ENCODE peak calls at places on chromosome 19, in six cellular contexts. A is K562, F is stomach, E is sigmoid colon, G is breast epithelium, U is prostate gland. P is an unnamed sample.

GRCh38 chr19:37933965-37934364 is 27.0 kb downstream of the SIPA1L3 start:
- DNase-seq in A (no peak), F (peak; percentile 34), E (no peak), G (no peak), U (no peak), P (no peak)

GRCh38 chr19:46571495-46571894 is 29.6 kb upstream of the CALM3 start:
- DNase-seq in A (peak; percentile 60), F (no peak), E (no peak), G (no peak), U (no peak), P (peak; percentile 53)

GRCh38 chr19:41547569-41547968 is 28.4 kb upstream of the CEACAM21 start:
- DNase-seq in A (no peak), F (no peak), E (no peak), G (no peak), U (no peak), P (no peak)

GRCh38 chr19:14517840-14518505 is at the start of gene DNAJB1:
- DNase-seq in A (peak; percentile 87), F (peak; percentile 83), E (peak; percentile 92), G (peak; percentile 73), U (peak; percentile 83), P (no peak)

GRCh38 chr19:3045885-3046603 is 16.3 kb downstream of the TLE5 start:
- DNase-seq in A (no peak), F (no peak), E (no peak), G (no peak), U (no peak), P (no peak)

GRCh38 chr19:39873385-39873784 is 27.2 kb upstream of the FBL start:
- DNase-seq in A (no peak), F (no peak), E (no peak), G (no peak), U (no peak), P (no peak)

GRCh38 chr19:2561895-2562294 is 86.0 kb downstream of the GADD45B start:
- DNase-seq in A (no peak), F (no peak), E (no peak), G (no peak), U (no peak), P (no peak)

GRCh38 chr19:15283141-15283885 is 49.0 kb downstream of the BRD4 start:
- DNase-seq in A (no peak), F (no peak), E (peak; percentile 77), G (no peak), U (no peak), P (no peak)

GRCh38 chr19:34990578-34991192 is 9.4 kb upstream of the GRAMD1A start:
- DNase-seq in A (no peak), F (no peak), E (no peak), G (no peak), U (no peak), P (no peak)

GRCh38 chr19:55579766-55580621 is 654 bp downstream of the ZNF579 start:
- DNase-seq in A (peak; percentile 43), F (no peak), E (no peak), G (no peak), U (no peak), P (no peak)

GRCh38 chr19:46787331-46788100 is 878 bp downstream of the SLC1A5 start:
- DNase-seq in A (peak; percentile 51), F (peak; percentile 55), E (peak; percentile 87), G (no peak), U (no peak), P (peak; percentile 93)

GRCh38 chr19:14433454-14434156 is 499 bp downstream of the PKN1 start:
- DNase-seq in A (no peak), F (peak; percentile 62), E (no peak), G (no peak), U (peak; percentile 35), P (no peak)

GRCh38 chr19:45954132-45954531 is 19.5 kb downstream of the NOVA2 start:
- DNase-seq in A (no peak), F (no peak), E (no peak), G (no peak), U (no peak), P (no peak)

GRCh38 chr19:33641261-33641660 is 19.5 kb downstream of the CHST8 start:
- DNase-seq in A (no peak), F (no peak), E (no peak), G (no peak), U (no peak), P (no peak)

GRCh38 chr19:4322942-4323665 is 15.5 kb downstream of the STAP2 start:
- DNase-seq in A (no peak), F (peak; percentile 86), E (no peak), G (no peak), U (no peak), P (no peak)
- TF ChIP-seq POLR2AphosphoS5 in A (no peak), F (no peak), E (no peak), G (no peak), U (no peak), P (no peak)

GRCh38 chr19:869245-870177 is 10.0 kb downstream of the CFD start:
- DNase-seq in A (no peak), F (no peak), E (peak; percentile 96), G (no peak), U (no peak), P (peak; percentile 96)
- H3K4me1 ChIP-seq in A (peaks cover 16% of the 10 kb centered on the region), F (peaks cover 37% of the 10 kb centered on the region), E (peaks cover 43% of the 10 kb centered on the region), G (no peaks in the 10 kb centered on the region), U (no peaks in the 10 kb centered on the region), P (peaks cover 16% of the 10 kb centered on the region)

GRCh38 chr19:50794074-50794777 is 4.0 kb downstream of the ACP4 start:
- DNase-seq in A (peak; percentile 84), F (no peak), E (no peak), G (no peak), U (peak; percentile 31), P (no peak)
- TF ChIP-seq POLR2AphosphoS5 in A (no peak), F (no peak), E (no peak), G (no peak), U (no peak), P (no peak)

GRCh38 chr19:54136086-54136863 is 1.3 kb upstream of the CNOT3 start:
- DNase-seq in A (peak; percentile 26), F (no peak), E (no peak), G (no peak), U (no peak), P (no peak)

GRCh38 chr19:54137913-54138776 is 583 bp downstream of the CNOT3 start:
- DNase-seq in A (peak; percentile 36), F (no peak), E (no peak), G (no peak), U (no peak), P (no peak)

GRCh38 chr19:54136864-54137113 is 773 bp upstream of the CNOT3 start:
- DNase-seq in A (no peak), F (no peak), E (no peak), G (no peak), U (no peak), P (no peak)

GRCh38 chr19:54138777-54139256 is 1.3 kb downstream of the CNOT3 start:
- DNase-seq in A (no peak), F (no peak), E (no peak), G (no peak), U (no peak), P (no peak)

DNA sequence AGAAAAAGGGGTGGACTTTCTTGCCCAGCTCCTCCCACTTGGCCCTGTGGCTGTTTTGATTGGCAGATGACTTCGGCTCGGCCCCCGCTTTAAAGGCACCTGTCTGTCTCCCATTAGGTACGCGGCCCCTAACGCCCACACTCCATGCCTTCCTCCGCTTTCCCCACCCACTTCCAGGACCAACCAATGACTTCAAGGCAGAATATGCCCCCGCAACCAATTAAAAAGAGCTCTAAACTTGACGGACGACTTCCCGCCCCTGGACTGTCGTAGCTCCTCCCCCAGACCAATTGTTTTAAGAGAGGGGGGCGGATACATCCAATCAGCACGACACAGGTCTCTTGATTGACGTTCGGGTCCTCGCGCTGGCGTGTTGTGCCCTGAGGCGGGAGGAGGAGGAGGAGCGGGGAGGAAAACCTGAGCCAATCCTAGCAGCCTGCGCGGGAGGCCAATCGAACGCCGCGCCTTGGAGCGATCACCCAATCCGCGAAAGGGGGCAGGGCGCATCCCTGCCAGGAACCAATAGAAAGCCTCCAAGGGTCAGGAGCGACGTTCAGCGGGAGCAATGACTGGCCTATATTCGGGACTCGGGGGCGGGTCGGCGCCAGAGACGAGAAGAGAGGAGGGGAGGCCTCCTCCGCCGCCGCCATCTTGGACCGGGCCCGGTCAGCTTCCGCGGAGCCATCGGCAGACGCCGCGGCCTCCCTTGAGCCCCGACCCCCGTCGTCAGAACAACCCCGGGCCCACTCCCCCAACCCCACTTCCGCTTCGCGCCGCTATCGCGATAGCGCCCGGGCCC is at the start of gene CNOT3:
- DNase-seq in A (peak; percentile 99), F (peak; percentile 99), E (peak; percentile 100), G (peak; percentile 100), U (peak; percentile 99), P (peak; percentile 100)
- H3K4me1 ChIP-seq in A (peaks cover 14% of the 10 kb centered on the region), F (peaks cover 52% of the 10 kb centered on the region), E (peaks cover 45% of the 10 kb centered on the region), G (peaks cover 20% of the 10 kb centered on the region), U (peaks cover 7% of the 10 kb centered on the region), P (peaks cover 56% of the 10 kb centered on the region)

GRCh38 chr19:6956573-6956972 is 64.7 kb downstream of the MBD3L2B start:
- DNase-seq in A (no peak), F (no peak), E (no peak), G (no peak), U (no peak), P (no peak)

GRCh38 chr19:6955082-6955481 is 66.1 kb downstream of the MBD3L2B start:
- DNase-seq in A (no peak), F (no peak), E (no peak), G (no peak), U (no peak), P (no peak)

GRCh38 chr19:6963259-6963852 is 57.9 kb downstream of the MBD3L2B start:
- DNase-seq in A (no peak), F (no peak), E (no peak), G (no peak), U (no peak), P (no peak)

GRCh38 chr19:6963937-6964336 is 57.3 kb downstream of the MBD3L2B start:
- DNase-seq in A (peak; percentile 26), F (no peak), E (no peak), G (no peak), U (no peak), P (no peak)

GRCh38 chr19:6958786-6959185 is 62.4 kb downstream of the MBD3L2B start:
- DNase-seq in A (no peak), F (no peak), E (no peak), G (no peak), U (no peak), P (no peak)
- TF ChIP-seq POLR2AphosphoS5 in A (no peak), F (no peak), E (no peak), G (no peak), U (no peak), P (no peak)

GRCh38 chr19:10134040-10134439 is 14.3 kb upstream of the EIF3G start:
- DNase-seq in A (no peak), F (no peak), E (no peak), G (no peak), U (no peak), P (no peak)

GRCh38 chr19:10137751-10138682 is 18.3 kb upstream of the EIF3G start:
- DNase-seq in A (no peak), F (no peak), E (no peak), G (no peak), U (no peak), P (no peak)

GRCh38 chr19:10136936-10137335 is 17.2 kb upstream of the EIF3G start:
- DNase-seq in A (no peak), F (no peak), E (no peak), G (no peak), U (no peak), P (no peak)

GRCh38 chr19:10135551-10136334 is 16.0 kb upstream of the EIF3G start:
- DNase-seq in A (no peak), F (no peak), E (no peak), G (no peak), U (no peak), P (no peak)

GRCh38 chr19:10132848-10133350 is 13.2 kb upstream of the EIF3G start:
- DNase-seq in A (no peak), F (no peak), E (no peak), G (no peak), U (no peak), P (no peak)
- H3K4me1 ChIP-seq in A (no peaks in the 10 kb centered on the region), F (no peaks in the 10 kb centered on the region), E (no peaks in the 10 kb centered on the region), G (no peaks in the 10 kb centered on the region), U (no peaks in the 10 kb centered on the region), P (no peaks in the 10 kb centered on the region)

GRCh38 chr19:49911381-49912145 is 14.9 kb upstream of the IL4I1 start:
- DNase-seq in A (no peak), F (no peak), E (no peak), G (no peak), U (no peak), P (no peak)
- TF ChIP-seq POLR2AphosphoS5 in A (no peak), F (no peak), E (no peak), G (no peak), U (no peak), P (no peak)

P was measured in esophagus muscularis mucosa.